ENCODE peak calls at places on chromosome 7, in six cellular contexts. P is fibroblast of mammary gland; Z is CD8-positive, alpha-beta T cell; Y is AG08395; B is activated T-helper 1 cell treated with anti-CD3 and anti-CD28 coated beads, Interleukin-2, amount 50 U/mL, for 16 hours; J is immature natural killer cell. Q is an unnamed sample.

GRCh38 chr7:155886391-155887173 is 74.3 kb upstream of the SHH start:
- DNase-seq in Z (no peak), B (no peak), P (no peak), J (no peak), Y (no peak), Q (no peak)

GRCh38 chr7:110281362-110281761 is 809.6 kb upstream of the LRRN3 start:
- DNase-seq in Y (no peak), Z (no peak), P (no peak), B (no peak), J (no peak), Q (no peak)

GRCh38 chr7:519429-519973 is at the start of gene PDGFA:
- DNase-seq in Y (peak), J (no peak), Z (no peak), P (peak), B (no peak), Q (no peak)

GRCh38 chr7:157990226-157990877 is 597.3 kb downstream of the PTPRN2 start:
- DNase-seq in J (no peak), Z (no peak), B (no peak), Y (no peak), P (no peak), Q (no peak)

GRCh38 chr7:111232249-111233084 is 141.5 kb downstream of the LRRN3 start:
- DNase-seq in P (peak), Y (peak), Z (no peak), B (no peak), J (no peak), Q (no peak)

GRCh38 chr7:82194011-82194410 is 249.6 kb downstream of the CACNA2D1 start:
- DNase-seq in J (no peak), B (no peak), Z (no peak), Y (peak), P (peak), Q (no peak)

GRCh38 chr7:115805458-115805857 is 225.1 kb downstream of the TFEC start:
- DNase-seq in P (peak), Y (no peak), Z (no peak), B (no peak), J (no peak), Q (no peak)

GRCh38 chr7:24328050-24328449 is 44.1 kb downstream of the NPY start:
- DNase-seq in Z (no peak), Y (no peak), P (no peak), J (no peak), B (no peak), Q (no peak)

GRCh38 chr7:134771889-134772288 is 7.5 kb upstream of the CALD1 start:
- DNase-seq in J (no peak), Z (no peak), P (no peak), Y (no peak), B (no peak), Q (no peak)

GRCh38 chr7:81618400-81619014 is 151.3 kb downstream of the HGF start:
- DNase-seq in Y (peak), J (no peak), P (peak), B (no peak), Z (no peak), Q (no peak)

GRCh38 chr7:92754756-92755581 is 81.4 kb downstream of the CDK6 start:
- DNase-seq in Y (peak), J (no peak), B (no peak), Z (no peak), P (no peak), Q (no peak)

Q was measured in naive B cell.